ENCODE peak calls at places on chromosomes 16 and 17, in seven cellular contexts. J, Q, X, H, W, M and V are unnamed samples.

GRCh38 chr17:4199818-4200402 is 56.9 kb downstream of the CYB5D2 start:
- DNase-seq in X (no peak), J (no peak), H (no peak), W (no peak), M (peak; percentile 18), Q (no peak), V (peak; percentile 14)

GRCh38 chr16:53504161-53504663 is 1.2 kb upstream of the AKTIP start:
- DNase-seq in Q (peak; percentile 60), W (peak; percentile 48), H (peak; percentile 61), J (peak; percentile 70), X (peak; percentile 57), M (no peak), V (no peak)

GRCh38 chr17:9309216-9309615 is 266.4 kb downstream of the STX8 start:
- DNase-seq in M (no peak), Q (no peak), X (no peak), H (no peak), W (no peak), J (no peak), V (no peak)

GRCh38 chr16:83351846-83352245 is 455.9 kb upstream of the HSBP1 start:
- DNase-seq in J (no peak), Q (no peak), H (no peak), M (no peak), W (no peak), X (no peak), V (no peak)

GRCh38 chr17:50893183-50893993 is 27.2 kb upstream of the TOB1 start:
- DNase-seq in W (peak; percentile 53), J (no peak), Q (no peak), X (no peak), M (peak; percentile 71), H (no peak), V (no peak)

GRCh38 chr17:79955167-79955549 is 80.5 kb downstream of the TBC1D16 start:
- DNase-seq in H (no peak), X (no peak), Q (peak; percentile 28), W (no peak), J (peak; percentile 29), M (no peak), V (no peak)

GRCh38 chr17:3802461-3803307 is 1.7 kb upstream of the ITGAE start:
- DNase-seq in J (peak; percentile 87), X (peak; percentile 39), H (no peak), M (no peak), Q (no peak), W (peak; percentile 54), V (no peak)

GRCh38 chr16:84406006-84406963 is 37.9 kb downstream of the ATP2C2 start:
- DNase-seq in Q (no peak), J (no peak), X (no peak), H (no peak), W (no peak), M (no peak), V (no peak)

GRCh38 chr16:8946544-8946943 is 17.2 kb downstream of the USP7 start:
- DNase-seq in M (no peak), J (no peak), W (no peak), H (no peak), X (no peak), Q (no peak), V (no peak)

GRCh38 chr16:8950580-8951077 is 13.1 kb downstream of the USP7 start:
- DNase-seq in M (no peak), J (no peak), Q (no peak), W (no peak), X (peak; percentile 64), H (no peak), V (no peak)

GRCh38 chr16:8948069-8948593 is 15.6 kb downstream of the USP7 start:
- DNase-seq in Q (no peak), H (no peak), W (no peak), X (no peak), M (no peak), J (no peak), V (no peak)

GRCh38 chr16:8949536-8950418 is 13.9 kb downstream of the USP7 start:
- DNase-seq in X (no peak), H (no peak), Q (no peak), J (no peak), W (no peak), M (no peak), V (no peak)

GRCh38 chr16:8948831-8949230 is 14.9 kb downstream of the USP7 start:
- DNase-seq in X (no peak), M (no peak), Q (no peak), J (no peak), H (no peak), W (no peak), V (no peak)
- H3K4me1 ChIP-seq in X (peaks cover 91% of the 10 kb centered on the region), M (no peaks in the 10 kb centered on the region), Q (peaks cover 70% of the 10 kb centered on the region), J (peaks cover 50% of the 10 kb centered on the region), H (peaks cover 38% of the 10 kb centered on the region), W (peaks cover 70% of the 10 kb centered on the region), V (peaks cover 71% of the 10 kb centered on the region)

DNA sequence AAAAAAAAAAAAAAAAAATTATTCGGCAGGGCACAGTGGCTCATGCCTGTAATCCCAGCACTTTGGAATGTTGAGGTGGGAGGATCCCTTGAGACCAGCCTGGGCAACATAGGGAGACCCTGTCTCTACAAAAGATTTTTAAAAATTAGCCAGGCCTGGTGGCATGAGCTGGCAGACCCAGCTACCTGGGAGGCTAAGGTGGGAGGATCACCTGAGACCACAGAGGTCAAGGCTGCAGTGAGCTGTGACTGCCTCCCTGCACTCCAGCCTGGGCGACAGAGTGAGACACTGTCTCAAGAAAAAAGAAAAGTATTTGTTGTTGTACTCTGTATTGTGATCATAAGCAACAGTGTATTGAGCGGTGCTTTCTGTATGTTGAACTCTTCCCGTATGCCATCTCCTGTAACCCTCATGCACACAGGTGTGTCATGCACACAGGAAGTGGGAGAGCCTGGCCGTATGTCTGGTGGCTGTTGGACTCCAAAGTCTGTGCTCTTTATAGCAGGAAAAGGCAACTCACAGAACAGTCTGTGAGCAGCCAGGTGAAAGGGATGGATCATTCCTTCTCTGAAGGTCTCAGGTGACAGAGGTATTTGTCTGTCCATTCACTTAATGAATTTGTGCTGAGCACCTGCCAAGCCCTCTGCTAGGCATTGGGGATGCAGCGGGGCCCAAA is 17.2 kb downstream of the CDH1 start:
- DNase-seq in M (no peak), J (no peak), H (no peak), Q (no peak), X (no peak), W (no peak), V (no peak)
- H3K27ac ChIP-seq in M (peak overlapping the region; percentile 24), J (no peak overlapping the region), H (no peak overlapping the region), Q (peak overlapping the region; percentile 73), X (no peak overlapping the region), W (peak overlapping the region; percentile 9), V (no peak overlapping the region)

GRCh38 chr16:8828541-8829165 is 31.0 kb downstream of the PMM2 start:
- DNase-seq in H (no peak), J (no peak), X (no peak), M (no peak), Q (no peak), W (no peak), V (no peak)

GRCh38 chr16:8831450-8832382 is 34.1 kb downstream of the PMM2 start:
- DNase-seq in M (no peak), Q (no peak), W (no peak), H (no peak), J (no peak), X (no peak), V (no peak)

GRCh38 chr16:8832383-8833100 is 34.9 kb downstream of the PMM2 start:
- DNase-seq in J (no peak), Q (no peak), W (no peak), H (no peak), M (no peak), X (no peak), V (no peak)
- H3K4me3 ChIP-seq in J (no peak overlapping the region), Q (no peak overlapping the region), W (no peak overlapping the region), H (no peak overlapping the region), M (no peak overlapping the region), X (no peak overlapping the region), V (no peak overlapping the region)

DNA sequence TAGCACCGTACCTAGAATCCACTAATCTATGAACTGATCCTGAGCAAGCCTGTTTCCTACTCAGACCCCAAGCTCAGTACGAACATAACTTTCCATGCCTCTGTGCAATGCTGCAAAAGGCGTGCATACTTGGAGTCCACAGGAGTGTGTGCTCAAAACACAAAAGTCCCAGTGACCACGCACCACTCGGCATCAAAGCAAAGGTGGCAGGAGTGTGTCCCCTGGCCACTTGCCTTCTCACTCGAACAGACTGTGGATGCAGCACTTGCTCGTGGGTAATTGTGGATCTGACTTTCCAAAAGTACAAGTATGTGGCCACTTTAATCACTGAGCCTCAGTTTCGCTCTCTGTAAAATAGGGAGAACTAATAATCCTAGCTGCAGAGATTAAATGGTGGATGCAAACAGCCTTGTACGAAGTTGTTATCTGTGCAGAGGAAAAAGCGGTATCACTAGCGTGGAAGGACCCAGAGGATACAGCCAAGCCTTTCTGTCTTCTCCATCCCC is 350 bp upstream of the KDM8 start:
- DNase-seq in W (no peak), M (no peak), H (no peak), J (no peak), Q (no peak), X (no peak), V (no peak)
- H3K4me1 ChIP-seq in W (peaks cover 7% of the 10 kb centered on the region), M (peaks cover 20% of the 10 kb centered on the region), H (peaks cover 7% of the 10 kb centered on the region), J (peaks cover 29% of the 10 kb centered on the region), Q (peaks cover 20% of the 10 kb centered on the region), X (peaks cover 24% of the 10 kb centered on the region), V (peaks cover 31% of the 10 kb centered on the region)

DNA sequence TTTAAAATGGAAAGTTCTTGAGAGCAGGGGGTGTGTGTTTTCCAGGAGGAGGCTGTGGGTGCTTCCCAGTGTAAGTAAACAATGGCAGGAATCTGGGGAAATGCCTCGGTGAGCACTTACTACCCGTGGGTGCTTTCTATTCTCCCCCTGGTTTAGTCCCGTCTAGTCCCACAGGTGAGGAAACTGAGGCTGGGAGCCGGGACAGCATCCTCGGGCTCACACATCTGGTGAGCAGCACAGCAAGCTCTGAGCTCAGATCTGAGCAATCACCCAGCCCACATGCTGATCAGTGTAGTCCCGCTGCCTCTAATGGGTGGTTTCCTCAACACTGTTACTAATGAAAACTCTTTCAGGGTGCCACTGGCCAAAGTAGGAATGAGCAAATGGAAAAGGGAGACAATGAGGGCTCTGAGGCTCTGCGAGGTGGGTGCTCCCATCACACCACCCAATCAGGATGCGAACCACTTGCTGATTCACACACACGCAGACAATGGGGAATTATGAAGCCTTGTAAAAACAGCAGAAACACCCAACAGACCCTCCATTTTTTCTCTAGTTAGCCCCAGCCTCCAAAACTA is 202.6 kb downstream of the PARN start:
- DNase-seq in M (no peak), X (no peak), Q (no peak), H (no peak), W (no peak), J (no peak), V (no peak)
- H3K27ac ChIP-seq in M (no peak overlapping the region), X (peak overlapping the region; percentile 23), Q (no peak overlapping the region), H (no peak overlapping the region), W (no peak overlapping the region), J (no peak overlapping the region), V (no peak overlapping the region)

GRCh38 chr17:65037157-65037556 is 19.4 kb downstream of the GNA13 start:
- DNase-seq in M (no peak), W (no peak), Q (no peak), H (no peak), J (no peak), X (no peak), V (no peak)

GRCh38 chr17:65043802-65044201 is 12.7 kb downstream of the GNA13 start:
- DNase-seq in M (no peak), W (no peak), H (no peak), X (no peak), J (no peak), Q (no peak), V (no peak)

GRCh38 chr17:65039349-65039988 is 17.1 kb downstream of the GNA13 start:
- DNase-seq in X (no peak), J (no peak), W (no peak), M (no peak), H (no peak), Q (no peak), V (peak; percentile 63)

GRCh38 chr17:65042911-65043310 is 13.6 kb downstream of the GNA13 start:
- DNase-seq in X (no peak), H (no peak), M (no peak), Q (no peak), W (no peak), J (no peak), V (no peak)

GRCh38 chr17:65041518-65041917 is 15.0 kb downstream of the GNA13 start:
- DNase-seq in Q (no peak), J (no peak), M (no peak), X (no peak), H (no peak), W (no peak), V (no peak)
- H3K4me3 ChIP-seq in Q (no peak overlapping the region), J (no peak overlapping the region), M (no peak overlapping the region), X (no peak overlapping the region), H (no peak overlapping the region), W (no peak overlapping the region), V (no peak overlapping the region)